ENCODE peak calls at places on chromosomes 6 and 20, in five cellular contexts. D is neural crest cell, T is GM06990, A is GM13977, J is psoas muscle. K is an unnamed sample.

GRCh38 chr6:30926644-30927043 is 5.3 kb downstream of the SFTA2 start:
- DNase-seq in D (no peak), T (no peak), A (no peak), J (peak), K (no peak)

GRCh38 chr6:158642097-158642601 is 2.4 kb downstream of the DYNLT1 start:
- DNase-seq in D (no peak), T (no peak), A (no peak), J (peak), K (no peak)

GRCh38 chr6:17101422-17102257 is at the start of gene STMND1:
- DNase-seq in D (peak), T (no peak), A (peak), J (peak), K (no peak)

GRCh38 chr20:4973330-4974097 is 27.8 kb downstream of the SLC23A2 start:
- DNase-seq in D (no peak), T (peak), A (peak), J (peak), K (peak)

GRCh38 chr6:133609404-133610270 is 279.3 kb upstream of the TCF21 start:
- DNase-seq in D (no peak), T (no peak), A (no peak), J (no peak), K (no peak)

GRCh38 chr6:48912503-48912902 is 550.5 kb downstream of the MMUT start:
- DNase-seq in D (no peak), T (no peak), A (no peak), J (no peak), K (no peak)

GRCh38 chr6:162090734-162091133 is 636.8 kb downstream of the PRKN start:
- DNase-seq in D (no peak), T (no peak), A (no peak), J (no peak), K (no peak)

GRCh38 chr20:6746901-6747609 is 20.4 kb upstream of the BMP2 start:
- DNase-seq in D (no peak), T (no peak), A (no peak), J (no peak), K (no peak)

GRCh38 chr20:44691424-44692423 is 23.4 kb upstream of the CCN5 start:
- DNase-seq in D (no peak), T (no peak), A (no peak), J (peak), K (no peak)

GRCh38 chr6:169247419-169247818 is 6.2 kb downstream of the THBS2 start:
- DNase-seq in D (no peak), T (no peak), A (no peak), J (no peak), K (no peak)

GRCh38 chr20:37297066-37297736 is 7.7 kb downstream of the MANBAL start:
- DNase-seq in D (no peak), T (no peak), A (no peak), J (no peak), K (no peak)

GRCh38 chr6:14655990-14656640 is 538.5 kb downstream of the CD83 start:
- DNase-seq in D (no peak), T (no peak), A (no peak), J (no peak), K (no peak)

GRCh38 chr6:34154668-34155447 is 9.0 kb upstream of the GRM4 start:
- DNase-seq in D (peak), T (peak), A (peak), J (peak), K (no peak)

K was measured in GM12864.